ENCODE peak calls at places on chromosomes 5 and 9, in five cellular contexts. T is prostate gland, D is fibroblast of villous mesenchyme, K is sigmoid colon, J is astrocyte. Y is an unnamed sample.
A peak's percentile ranks its signal among the peaks of the same experiment; 100 is the strongest.

GRCh38 chr5:113213551-113213971 is 221.2 kb downstream of the TSSK1B start:
- DNase-seq in T (no peak), D (no peak), K (no peak), J (no peak), Y (no peak)

GRCh38 chr5:114314061-114314460 is 47.8 kb upstream of the KCNN2 start:
- DNase-seq in T (no peak), D (no peak), K (no peak), J (no peak), Y (no peak)

GRCh38 chr5:74903165-74903787 is 37.1 kb upstream of the FAM169A start:
- DNase-seq in T (peak; percentile 63), D (no peak), K (no peak), J (no peak), Y (peak; percentile 15)

GRCh38 chr5:3605298-3606010 is 9.8 kb downstream of the IRX1 start:
- DNase-seq in T (no peak), D (no peak), K (no peak), J (no peak), Y (no peak)

GRCh38 chr9:128892223-128892892 is 10.4 kb downstream of the LRRC8A start:
- DNase-seq in T (peak; percentile 88), D (peak; percentile 94), K (peak; percentile 97), J (peak; percentile 80), Y (peak; percentile 97)

GRCh38 chr9:108911820-108912219 is 22.1 kb downstream of the ELP1 start:
- DNase-seq in T (no peak), D (no peak), K (no peak), J (no peak), Y (no peak)

GRCh38 chr5:57834829-57835554 is 352.4 kb upstream of the ACTBL2 start:
- DNase-seq in T (peak; percentile 35), D (peak; percentile 57), K (no peak), J (peak; percentile 61), Y (peak; percentile 32)

GRCh38 chr9:70085241-70085640 is 41.6 kb downstream of the MAMDC2 start:
- DNase-seq in T (no peak), D (peak; percentile 50), K (no peak), J (peak; percentile 36), Y (peak; percentile 58)

GRCh38 chr9:78298046-78298511 is 1.2 kb downstream of the PSAT1 start:
- DNase-seq in T (no peak), D (no peak), K (no peak), J (no peak), Y (no peak)

GRCh38 chr5:151085517-151086031 is 4.7 kb upstream of the TNIP1 start:
- DNase-seq in T (no peak), D (peak; percentile 60), K (peak; percentile 87), J (no peak), Y (peak; percentile 70)

DNA sequence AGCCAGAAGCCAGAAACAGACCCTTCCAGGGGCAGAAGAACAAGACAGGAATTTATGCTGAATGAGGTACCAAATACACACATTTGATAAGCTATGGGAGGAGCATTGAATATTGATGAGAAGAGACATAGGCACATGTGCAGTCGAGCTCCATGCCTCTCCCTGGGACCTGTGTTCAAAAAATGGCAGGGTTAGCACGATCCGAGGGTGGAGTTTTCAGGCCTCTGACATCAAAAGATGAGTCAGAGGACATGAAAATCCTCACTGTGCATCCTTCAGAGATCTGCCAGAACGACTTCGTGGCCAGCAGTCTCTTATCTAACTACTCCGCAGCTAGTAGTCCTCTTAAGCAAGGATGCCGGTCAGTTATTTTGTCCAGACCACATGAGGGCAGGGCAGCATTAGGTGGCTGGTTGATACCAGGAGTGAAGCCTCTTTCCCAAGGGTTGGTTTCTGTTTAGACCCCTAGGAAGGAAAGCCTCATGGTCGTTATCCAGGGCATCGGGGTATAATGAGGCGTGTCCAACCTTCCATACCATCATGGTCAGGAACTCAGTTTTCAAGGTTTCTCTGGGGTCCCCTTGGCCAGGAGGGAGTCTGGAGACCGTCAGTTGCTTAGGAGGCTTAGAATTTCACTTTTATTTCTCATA is 11.6 kb upstream of the CMBL start:
- DNase-seq in T (no peak), D (peak; percentile 92), K (peak; percentile 69), J (no peak), Y (peak; percentile 71)
- TF ChIP-seq CTCF in T (no peak), D (peak; percentile 38), K (no peak), J (no peak), Y (no peak)

GRCh38 chr5:121053055-121053985 is 589.2 kb downstream of the PRR16 start:
- DNase-seq in T (no peak), D (peak; percentile 41), K (no peak), J (no peak), Y (no peak)

GRCh38 chr5:121055586-121055985 is 591.5 kb downstream of the PRR16 start:
- DNase-seq in T (no peak), D (no peak), K (no peak), J (no peak), Y (no peak)

DNA sequence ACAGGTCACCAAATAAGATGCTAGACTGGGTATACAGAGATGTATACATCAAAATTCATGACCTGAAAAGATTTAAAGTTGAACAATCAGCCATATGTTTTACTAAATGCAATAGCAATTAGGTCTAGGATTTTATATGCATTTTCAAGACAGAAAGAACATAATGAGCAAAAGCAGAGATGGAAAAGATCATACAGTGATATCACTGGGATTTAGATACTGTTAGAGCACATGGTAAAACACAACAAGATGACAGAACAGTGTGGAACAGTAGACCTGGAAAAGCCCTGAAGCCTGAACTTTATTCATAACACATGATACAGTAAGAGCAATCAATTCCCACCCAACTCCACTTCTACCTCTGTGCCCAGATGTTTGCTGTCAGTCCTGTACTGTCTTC is 585.9 kb downstream of the PRR16 start:
- DNase-seq in T (no peak), D (no peak), K (no peak), J (no peak), Y (no peak)
- H3K4me3 ChIP-seq in T (no peak overlapping the region), D (no peak overlapping the region), K (no peak overlapping the region), J (no peak overlapping the region), Y (no peak overlapping the region)

DNA sequence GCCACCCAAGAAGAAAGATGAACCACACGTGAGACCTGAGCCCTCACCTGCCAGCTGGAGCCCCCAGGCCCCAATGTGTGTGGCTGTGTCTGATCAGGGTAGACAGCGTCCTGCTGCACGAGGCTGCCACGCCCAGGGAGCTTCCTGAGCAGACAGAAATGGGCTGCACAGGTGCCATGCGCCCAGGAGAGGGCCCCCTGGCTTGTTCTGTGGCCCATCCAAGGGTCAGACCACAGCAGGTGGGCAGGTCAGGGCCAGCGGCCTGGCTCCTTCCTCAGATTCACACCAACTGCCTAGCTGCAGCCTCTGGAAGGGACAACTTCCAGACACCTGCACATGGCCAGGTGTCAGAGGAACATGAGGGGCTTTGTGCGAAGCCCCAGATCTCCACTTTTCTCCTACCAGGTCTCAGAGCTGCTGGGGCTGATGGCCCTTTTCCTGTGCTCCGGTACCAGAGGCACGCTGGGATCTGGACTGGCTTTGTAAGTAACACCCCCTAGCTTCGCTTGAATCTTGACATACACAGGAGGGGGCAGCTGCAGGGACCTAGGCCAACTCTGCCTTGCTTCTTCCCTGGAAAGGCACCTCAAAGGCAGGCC is 10.8 kb downstream of the SARDH start:
- DNase-seq in T (no peak), D (no peak), K (peak; percentile 40), J (no peak), Y (no peak)
- TF ChIP-seq CTCF in T (no peak), D (no peak), K (no peak), J (no peak), Y (no peak)

DNA sequence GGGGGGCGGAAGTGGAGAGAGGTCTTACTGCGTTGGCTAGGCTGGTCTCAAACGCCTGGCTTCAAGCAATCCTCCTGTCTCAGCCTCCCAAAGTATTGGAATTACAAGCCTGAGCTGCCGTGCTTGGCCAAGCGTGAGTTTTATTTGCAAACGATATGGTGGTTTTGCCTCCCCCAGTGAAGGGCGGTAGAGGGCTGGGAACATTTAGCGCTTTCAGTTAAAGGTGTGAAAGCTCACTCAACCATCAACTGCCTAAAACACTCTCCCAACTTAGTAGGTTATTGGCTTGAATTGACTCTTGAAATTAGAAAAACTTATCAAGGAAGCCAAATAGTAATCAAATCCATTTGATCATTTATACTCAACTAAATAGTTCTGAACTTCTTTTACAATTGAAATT is 156.3 kb downstream of the ESM1 start:
- DNase-seq in T (no peak), D (no peak), K (no peak), J (no peak), Y (no peak)
- H3K4me3 ChIP-seq in T (no peak overlapping the region), D (no peak overlapping the region), K (no peak overlapping the region), J (no peak overlapping the region), Y (no peak overlapping the region)

GRCh38 chr5:126452477-126452876 is 29.3 kb downstream of the GRAMD2B start:
- DNase-seq in T (no peak), D (no peak), K (no peak), J (no peak), Y (no peak)

GRCh38 chr5:126450895-126451294 is 27.7 kb downstream of the GRAMD2B start:
- DNase-seq in T (no peak), D (no peak), K (no peak), J (no peak), Y (no peak)

GRCh38 chr5:126449751-126450271 is 26.6 kb downstream of the GRAMD2B start:
- DNase-seq in T (no peak), D (peak; percentile 63), K (no peak), J (peak; percentile 67), Y (peak; percentile 89)

GRCh38 chr5:126448720-126449119 is 25.5 kb downstream of the GRAMD2B start:
- DNase-seq in T (no peak), D (no peak), K (no peak), J (no peak), Y (no peak)

GRCh38 chr5:126450388-126450787 is 27.2 kb downstream of the GRAMD2B start:
- DNase-seq in T (no peak), D (no peak), K (no peak), J (no peak), Y (peak; percentile 17)
- TF ChIP-seq CTCF in T (no peak), D (no peak), K (no peak), J (no peak), Y (no peak)

Y was measured in cardiac fibroblast.